ENCODE peak calls at places on chromosomes 12 and 14, in ten cellular contexts. One of them, this sample, is unnamed.

GRCh38 chr12:95173392-95174251 is 43.6 kb downstream of the FGD6 start:
- DNase-seq in T-helper 9 cell: no peak
- DNase-seq in GM20000: no peak
- DNase-seq in fibroblast of gingiva: peak
- DNase-seq in NK-92 treated with Interleukin-12 subunit alpha and Interleukin-12 subunit beta, amount 100 ng/mL, for 24 hours: no peak
- DNase-seq in endothelial cell: no peak
- DNase-seq in ELR: peak
- DNase-seq in activated gamma-delta T cell treated with Interleukin-2 at 50 U/mL for 16 hours: no peak
- DNase-seq in NCI-H1105: no peak
- DNase-seq in effector CD4-positive, alpha-beta T cell: no peak
- DNase-seq in this sample: no peak

GRCh38 chr12:9731797-9732196 is 1.1 kb downstream of the CLECL1 start:
- DNase-seq in T-helper 9 cell: no peak
- DNase-seq in GM20000: no peak
- DNase-seq in fibroblast of gingiva: no peak
- DNase-seq in NK-92 treated with Interleukin-12 subunit alpha and Interleukin-12 subunit beta, amount 100 ng/mL, for 24 hours: no peak
- DNase-seq in endothelial cell: no peak
- DNase-seq in ELR: no peak
- DNase-seq in activated gamma-delta T cell treated with Interleukin-2 at 50 U/mL for 16 hours: no peak
- DNase-seq in NCI-H1105: no peak
- DNase-seq in effector CD4-positive, alpha-beta T cell: no peak
- DNase-seq in this sample: no peak

GRCh38 chr12:40224439-40225291 is at the start of gene LRRK2:
- DNase-seq in T-helper 9 cell: peak
- DNase-seq in GM20000: peak
- DNase-seq in fibroblast of gingiva: peak
- DNase-seq in NK-92 treated with Interleukin-12 subunit alpha and Interleukin-12 subunit beta, amount 100 ng/mL, for 24 hours: no peak
- DNase-seq in endothelial cell: peak
- DNase-seq in ELR: peak
- DNase-seq in activated gamma-delta T cell treated with Interleukin-2 at 50 U/mL for 16 hours: peak
- DNase-seq in NCI-H1105: peak
- DNase-seq in effector CD4-positive, alpha-beta T cell: no peak
- DNase-seq in this sample: peak

GRCh38 chr14:88009486-88009885 is 4.6 kb downstream of the GPR65 start:
- DNase-seq in T-helper 9 cell: no peak
- DNase-seq in GM20000: no peak
- DNase-seq in fibroblast of gingiva: no peak
- DNase-seq in NK-92 treated with Interleukin-12 subunit alpha and Interleukin-12 subunit beta, amount 100 ng/mL, for 24 hours: no peak
- DNase-seq in endothelial cell: no peak
- DNase-seq in ELR: no peak
- DNase-seq in activated gamma-delta T cell treated with Interleukin-2 at 50 U/mL for 16 hours: no peak
- DNase-seq in NCI-H1105: no peak
- DNase-seq in effector CD4-positive, alpha-beta T cell: no peak
- DNase-seq in this sample: no peak

GRCh38 chr12:54173066-54173726 is 15.6 kb downstream of the SMUG1 start:
- DNase-seq in T-helper 9 cell: peak
- DNase-seq in GM20000: peak
- DNase-seq in fibroblast of gingiva: no peak
- DNase-seq in NK-92 treated with Interleukin-12 subunit alpha and Interleukin-12 subunit beta, amount 100 ng/mL, for 24 hours: no peak
- DNase-seq in endothelial cell: peak
- DNase-seq in ELR: peak
- DNase-seq in activated gamma-delta T cell treated with Interleukin-2 at 50 U/mL for 16 hours: no peak
- DNase-seq in NCI-H1105: peak
- DNase-seq in effector CD4-positive, alpha-beta T cell: no peak
- DNase-seq in this sample: peak

GRCh38 chr12:11724888-11725310 is 75.4 kb downstream of the ETV6 start:
- DNase-seq in T-helper 9 cell: no peak
- DNase-seq in GM20000: no peak
- DNase-seq in fibroblast of gingiva: no peak
- DNase-seq in NK-92 treated with Interleukin-12 subunit alpha and Interleukin-12 subunit beta, amount 100 ng/mL, for 24 hours: no peak
- DNase-seq in endothelial cell: no peak
- DNase-seq in ELR: no peak
- DNase-seq in activated gamma-delta T cell treated with Interleukin-2 at 50 U/mL for 16 hours: no peak
- DNase-seq in NCI-H1105: no peak
- DNase-seq in effector CD4-positive, alpha-beta T cell: no peak
- DNase-seq in this sample: no peak

GRCh38 chr12:13523926-13524325 is 327.4 kb downstream of the EMP1 start:
- DNase-seq in T-helper 9 cell: no peak
- DNase-seq in GM20000: no peak
- DNase-seq in fibroblast of gingiva: no peak
- DNase-seq in NK-92 treated with Interleukin-12 subunit alpha and Interleukin-12 subunit beta, amount 100 ng/mL, for 24 hours: no peak
- DNase-seq in endothelial cell: no peak
- DNase-seq in ELR: peak
- DNase-seq in activated gamma-delta T cell treated with Interleukin-2 at 50 U/mL for 16 hours: no peak
- DNase-seq in NCI-H1105: no peak
- DNase-seq in effector CD4-positive, alpha-beta T cell: no peak
- DNase-seq in this sample: no peak

GRCh38 chr12:49413796-49414195 is 46.5 kb downstream of the SPATS2 start:
- DNase-seq in T-helper 9 cell: no peak
- DNase-seq in GM20000: no peak
- DNase-seq in fibroblast of gingiva: peak
- DNase-seq in NK-92 treated with Interleukin-12 subunit alpha and Interleukin-12 subunit beta, amount 100 ng/mL, for 24 hours: no peak
- DNase-seq in endothelial cell: no peak
- DNase-seq in ELR: no peak
- DNase-seq in activated gamma-delta T cell treated with Interleukin-2 at 50 U/mL for 16 hours: no peak
- DNase-seq in NCI-H1105: no peak
- DNase-seq in effector CD4-positive, alpha-beta T cell: no peak
- DNase-seq in this sample: no peak

GRCh38 chr12:104888456-104888855 is 69.6 kb downstream of the SLC41A2 start:
- DNase-seq in T-helper 9 cell: no peak
- DNase-seq in GM20000: no peak
- DNase-seq in fibroblast of gingiva: peak
- DNase-seq in NK-92 treated with Interleukin-12 subunit alpha and Interleukin-12 subunit beta, amount 100 ng/mL, for 24 hours: no peak
- DNase-seq in endothelial cell: no peak
- DNase-seq in ELR: no peak
- DNase-seq in activated gamma-delta T cell treated with Interleukin-2 at 50 U/mL for 16 hours: no peak
- DNase-seq in NCI-H1105: no peak
- DNase-seq in effector CD4-positive, alpha-beta T cell: no peak
- DNase-seq in this sample: no peak

GRCh38 chr12:1993341-1993740 is 10.9 kb downstream of the DCP1B start:
- DNase-seq in T-helper 9 cell: no peak
- DNase-seq in GM20000: no peak
- DNase-seq in fibroblast of gingiva: peak
- DNase-seq in NK-92 treated with Interleukin-12 subunit alpha and Interleukin-12 subunit beta, amount 100 ng/mL, for 24 hours: no peak
- DNase-seq in endothelial cell: no peak
- DNase-seq in ELR: peak
- DNase-seq in activated gamma-delta T cell treated with Interleukin-2 at 50 U/mL for 16 hours: no peak
- DNase-seq in NCI-H1105: no peak
- DNase-seq in effector CD4-positive, alpha-beta T cell: no peak
- DNase-seq in this sample: no peak

GRCh38 chr12:30823140-30823669 is 68.5 kb upstream of the CAPRIN2 start:
- DNase-seq in T-helper 9 cell: peak
- DNase-seq in GM20000: peak
- DNase-seq in fibroblast of gingiva: no peak
- DNase-seq in NK-92 treated with Interleukin-12 subunit alpha and Interleukin-12 subunit beta, amount 100 ng/mL, for 24 hours: no peak
- DNase-seq in endothelial cell: peak
- DNase-seq in ELR: no peak
- DNase-seq in activated gamma-delta T cell treated with Interleukin-2 at 50 U/mL for 16 hours: peak
- DNase-seq in NCI-H1105: no peak
- DNase-seq in effector CD4-positive, alpha-beta T cell: no peak
- DNase-seq in this sample: no peak

GRCh38 chr14:102927878-102928411 is 5.5 kb downstream of the AMN start:
- DNase-seq in T-helper 9 cell: no peak
- DNase-seq in GM20000: no peak
- DNase-seq in fibroblast of gingiva: no peak
- DNase-seq in NK-92 treated with Interleukin-12 subunit alpha and Interleukin-12 subunit beta, amount 100 ng/mL, for 24 hours: no peak
- DNase-seq in endothelial cell: no peak
- DNase-seq in ELR: no peak
- DNase-seq in activated gamma-delta T cell treated with Interleukin-2 at 50 U/mL for 16 hours: no peak
- DNase-seq in NCI-H1105: no peak
- DNase-seq in effector CD4-positive, alpha-beta T cell: no peak
- DNase-seq in this sample: no peak

GRCh38 chr12:38477341-38478090 is 160.9 kb downstream of the ALG10B start:
- DNase-seq in T-helper 9 cell: no peak
- DNase-seq in GM20000: no peak
- DNase-seq in fibroblast of gingiva: no peak
- DNase-seq in NK-92 treated with Interleukin-12 subunit alpha and Interleukin-12 subunit beta, amount 100 ng/mL, for 24 hours: no peak
- DNase-seq in endothelial cell: no peak
- DNase-seq in ELR: no peak
- DNase-seq in activated gamma-delta T cell treated with Interleukin-2 at 50 U/mL for 16 hours: no peak
- DNase-seq in NCI-H1105: no peak
- DNase-seq in effector CD4-positive, alpha-beta T cell: no peak
- DNase-seq in this sample: no peak

GRCh38 chr14:23483216-23483854 is 13.8 kb downstream of the NGDN start:
- DNase-seq in T-helper 9 cell: no peak
- DNase-seq in GM20000: peak
- DNase-seq in fibroblast of gingiva: no peak
- DNase-seq in NK-92 treated with Interleukin-12 subunit alpha and Interleukin-12 subunit beta, amount 100 ng/mL, for 24 hours: no peak
- DNase-seq in endothelial cell: peak
- DNase-seq in ELR: peak
- DNase-seq in activated gamma-delta T cell treated with Interleukin-2 at 50 U/mL for 16 hours: no peak
- DNase-seq in NCI-H1105: peak
- DNase-seq in effector CD4-positive, alpha-beta T cell: no peak
- DNase-seq in this sample: peak

GRCh38 chr12:57874166-57875108 is 27.9 kb upstream of the CTDSP2 start:
- DNase-seq in T-helper 9 cell: no peak
- DNase-seq in GM20000: no peak
- DNase-seq in fibroblast of gingiva: no peak
- DNase-seq in NK-92 treated with Interleukin-12 subunit alpha and Interleukin-12 subunit beta, amount 100 ng/mL, for 24 hours: no peak
- DNase-seq in endothelial cell: no peak
- DNase-seq in ELR: no peak
- DNase-seq in activated gamma-delta T cell treated with Interleukin-2 at 50 U/mL for 16 hours: no peak
- DNase-seq in NCI-H1105: no peak
- DNase-seq in effector CD4-positive, alpha-beta T cell: no peak
- DNase-seq in this sample: no peak

GRCh38 chr14:61106627-61107147 is 125.6 kb downstream of the SLC38A6 start:
- DNase-seq in T-helper 9 cell: no peak
- DNase-seq in GM20000: no peak
- DNase-seq in fibroblast of gingiva: no peak
- DNase-seq in NK-92 treated with Interleukin-12 subunit alpha and Interleukin-12 subunit beta, amount 100 ng/mL, for 24 hours: no peak
- DNase-seq in endothelial cell: no peak
- DNase-seq in ELR: peak
- DNase-seq in activated gamma-delta T cell treated with Interleukin-2 at 50 U/mL for 16 hours: no peak
- DNase-seq in NCI-H1105: no peak
- DNase-seq in effector CD4-positive, alpha-beta T cell: no peak
- DNase-seq in this sample: no peak

GRCh38 chr12:15837141-15837781 is 44.9 kb upstream of the STRAP start:
- DNase-seq in T-helper 9 cell: no peak
- DNase-seq in GM20000: no peak
- DNase-seq in fibroblast of gingiva: peak
- DNase-seq in NK-92 treated with Interleukin-12 subunit alpha and Interleukin-12 subunit beta, amount 100 ng/mL, for 24 hours: no peak
- DNase-seq in endothelial cell: no peak
- DNase-seq in ELR: no peak
- DNase-seq in activated gamma-delta T cell treated with Interleukin-2 at 50 U/mL for 16 hours: no peak
- DNase-seq in NCI-H1105: no peak
- DNase-seq in effector CD4-positive, alpha-beta T cell: no peak
- DNase-seq in this sample: no peak

GRCh38 chr12:94286580-94287244 is 138.3 kb downstream of the PLXNC1 start:
- DNase-seq in T-helper 9 cell: no peak
- DNase-seq in GM20000: no peak
- DNase-seq in fibroblast of gingiva: no peak
- DNase-seq in NK-92 treated with Interleukin-12 subunit alpha and Interleukin-12 subunit beta, amount 100 ng/mL, for 24 hours: no peak
- DNase-seq in endothelial cell: no peak
- DNase-seq in ELR: no peak
- DNase-seq in activated gamma-delta T cell treated with Interleukin-2 at 50 U/mL for 16 hours: no peak
- DNase-seq in NCI-H1105: peak
- DNase-seq in effector CD4-positive, alpha-beta T cell: no peak
- DNase-seq in this sample: peak

GRCh38 chr12:53750812-53751335 is 905 bp downstream of the CISTR start:
- DNase-seq in T-helper 9 cell: peak
- DNase-seq in GM20000: peak
- DNase-seq in fibroblast of gingiva: peak
- DNase-seq in NK-92 treated with Interleukin-12 subunit alpha and Interleukin-12 subunit beta, amount 100 ng/mL, for 24 hours: no peak
- DNase-seq in endothelial cell: no peak
- DNase-seq in ELR: no peak
- DNase-seq in activated gamma-delta T cell treated with Interleukin-2 at 50 U/mL for 16 hours: peak
- DNase-seq in NCI-H1105: peak
- DNase-seq in effector CD4-positive, alpha-beta T cell: no peak
- DNase-seq in this sample: no peak

GRCh38 chr12:106096376-106096775 is 42.4 kb downstream of the NUAK1 start:
- DNase-seq in T-helper 9 cell: no peak
- DNase-seq in GM20000: no peak
- DNase-seq in fibroblast of gingiva: no peak
- DNase-seq in NK-92 treated with Interleukin-12 subunit alpha and Interleukin-12 subunit beta, amount 100 ng/mL, for 24 hours: no peak
- DNase-seq in endothelial cell: no peak
- DNase-seq in ELR: no peak
- DNase-seq in activated gamma-delta T cell treated with Interleukin-2 at 50 U/mL for 16 hours: no peak
- DNase-seq in NCI-H1105: no peak
- DNase-seq in effector CD4-positive, alpha-beta T cell: no peak
- DNase-seq in this sample: no peak

GRCh38 chr12:49232940-49233841 is 31.7 kb upstream of the TUBA1C start:
- DNase-seq in T-helper 9 cell: no peak
- DNase-seq in GM20000: no peak
- DNase-seq in fibroblast of gingiva: no peak
- DNase-seq in NK-92 treated with Interleukin-12 subunit alpha and Interleukin-12 subunit beta, amount 100 ng/mL, for 24 hours: no peak
- DNase-seq in endothelial cell: peak
- DNase-seq in ELR: no peak
- DNase-seq in activated gamma-delta T cell treated with Interleukin-2 at 50 U/mL for 16 hours: no peak
- DNase-seq in NCI-H1105: peak
- DNase-seq in effector CD4-positive, alpha-beta T cell: no peak
- DNase-seq in this sample: peak

GRCh38 chr12:4164591-4165558 is 108.7 kb upstream of the CCND2 start:
- DNase-seq in T-helper 9 cell: peak
- DNase-seq in GM20000: peak
- DNase-seq in fibroblast of gingiva: peak
- DNase-seq in NK-92 treated with Interleukin-12 subunit alpha and Interleukin-12 subunit beta, amount 100 ng/mL, for 24 hours: no peak
- DNase-seq in endothelial cell: peak
- DNase-seq in ELR: peak
- DNase-seq in activated gamma-delta T cell treated with Interleukin-2 at 50 U/mL for 16 hours: peak
- DNase-seq in NCI-H1105: no peak
- DNase-seq in effector CD4-positive, alpha-beta T cell: peak
- DNase-seq in this sample: no peak

GRCh38 chr12:6730169-6730568 is 6.3 kb downstream of the COPS7A start:
- DNase-seq in T-helper 9 cell: no peak
- DNase-seq in GM20000: no peak
- DNase-seq in fibroblast of gingiva: no peak
- DNase-seq in NK-92 treated with Interleukin-12 subunit alpha and Interleukin-12 subunit beta, amount 100 ng/mL, for 24 hours: no peak
- DNase-seq in endothelial cell: no peak
- DNase-seq in ELR: no peak
- DNase-seq in activated gamma-delta T cell treated with Interleukin-2 at 50 U/mL for 16 hours: no peak
- DNase-seq in NCI-H1105: no peak
- DNase-seq in effector CD4-positive, alpha-beta T cell: no peak
- DNase-seq in this sample: no peak

GRCh38 chr14:95222151-95222631 is 64.9 kb upstream of the DICER1 start:
- DNase-seq in T-helper 9 cell: no peak
- DNase-seq in GM20000: no peak
- DNase-seq in fibroblast of gingiva: no peak
- DNase-seq in NK-92 treated with Interleukin-12 subunit alpha and Interleukin-12 subunit beta, amount 100 ng/mL, for 24 hours: no peak
- DNase-seq in endothelial cell: no peak
- DNase-seq in ELR: peak
- DNase-seq in activated gamma-delta T cell treated with Interleukin-2 at 50 U/mL for 16 hours: no peak
- DNase-seq in NCI-H1105: no peak
- DNase-seq in effector CD4-positive, alpha-beta T cell: no peak
- DNase-seq in this sample: peak

GRCh38 chr12:117845271-117845904 is 123.4 kb downstream of the KSR2 start:
- DNase-seq in T-helper 9 cell: no peak
- DNase-seq in GM20000: no peak
- DNase-seq in fibroblast of gingiva: no peak
- DNase-seq in NK-92 treated with Interleukin-12 subunit alpha and Interleukin-12 subunit beta, amount 100 ng/mL, for 24 hours: no peak
- DNase-seq in endothelial cell: no peak
- DNase-seq in ELR: no peak
- DNase-seq in activated gamma-delta T cell treated with Interleukin-2 at 50 U/mL for 16 hours: no peak
- DNase-seq in NCI-H1105: no peak
- DNase-seq in effector CD4-positive, alpha-beta T cell: no peak
- DNase-seq in this sample: no peak

This sample was measured in COR-L47.